ENCODE peak calls at places on chromosomes 6 and 20, in four cellular contexts. E, M, F and C are unnamed samples.

GRCh38 chr6:113654396-113654795 is 202.7 kb upstream of the MARCKS start:
- DNase-seq in E (no peak), M (peak), F (no peak), C (peak)

GRCh38 chr20:4102381-4102780 is 87.0 kb upstream of the RNF24 start:
- DNase-seq in E (no peak), M (no peak), F (no peak), C (no peak)

GRCh38 chr6:22821664-22822320 is 252.4 kb downstream of the HDGFL1 start:
- DNase-seq in E (no peak), M (no peak), F (no peak), C (no peak)

GRCh38 chr6:26103141-26103769 is 16.0 kb downstream of the HFE start:
- DNase-seq in E (no peak), M (no peak), F (no peak), C (no peak)

GRCh38 chr6:157563611-157564284 is 182.8 kb downstream of the ZDHHC14 start:
- DNase-seq in E (no peak), M (no peak), F (no peak), C (no peak)

GRCh38 chr20:40984496-40984895 is 44.1 kb upstream of the TOP1 start:
- DNase-seq in E (no peak), M (no peak), F (no peak), C (no peak)

GRCh38 chr6:97292671-97293070 is 9.7 kb upstream of the MMS22L start:
- DNase-seq in E (no peak), M (no peak), F (no peak), C (no peak)

GRCh38 chr6:90068264-90068663 is 174.0 kb downstream of the GJA10 start:
- DNase-seq in E (no peak), M (no peak), F (no peak), C (no peak)

GRCh38 chr6:73519943-73520687 is 717 bp downstream of the EEF1A1 start:
- DNase-seq in E (no peak), M (peak), F (peak), C (peak)

GRCh38 chr20:15740046-15740775 is 833.0 kb downstream of the KIF16B start:
- DNase-seq in E (no peak), M (no peak), F (no peak), C (no peak)

GRCh38 chr20:49132995-49133451 is 55.1 kb downstream of the STAU1 start:
- DNase-seq in E (no peak), M (no peak), F (no peak), C (no peak)

GRCh38 chr6:116799945-116800344 is 28.9 kb downstream of the GPRC6A start:
- DNase-seq in E (no peak), M (no peak), F (no peak), C (no peak)

GRCh38 chr6:28758046-28758817 is 165.6 kb downstream of the TRIM27 start:
- DNase-seq in E (no peak), M (no peak), F (no peak), C (no peak)

GRCh38 chr6:22929228-22929627 is 359.9 kb downstream of the HDGFL1 start:
- DNase-seq in E (no peak), M (no peak), F (no peak), C (no peak)

GRCh38 chr6:72849346-72849745 is 227.5 kb downstream of the KCNQ5 start:
- DNase-seq in E (no peak), M (no peak), F (no peak), C (no peak)

GRCh38 chr6:6843057-6843627 is 254.6 kb downstream of the LY86 start:
- DNase-seq in E (no peak), M (no peak), F (no peak), C (no peak)

GRCh38 chr20:23143098-23143497 is 57.0 kb upstream of the CD93 start:
- DNase-seq in E (no peak), M (peak), F (no peak), C (peak)

GRCh38 chr20:10453241-10453640 is 18.1 kb downstream of the SLX4IP start:
- DNase-seq in E (no peak), M (no peak), F (no peak), C (no peak)

GRCh38 chr6:11103065-11103464 is 8.5 kb downstream of the ERVFRD-1 start:
- DNase-seq in E (no peak), M (no peak), F (no peak), C (no peak)

GRCh38 chr6:149563203-149563927 is 2.8 kb upstream of the GINM1 start:
- DNase-seq in E (no peak), M (no peak), F (no peak), C (no peak)

GRCh38 chr6:32111424-32112066 is 2.4 kb upstream of the TNXB start:
- DNase-seq in E (no peak), M (no peak), F (no peak), C (no peak)

GRCh38 chr6:32112436-32112980 is 3.4 kb upstream of the TNXB start:
- DNase-seq in E (no peak), M (no peak), F (no peak), C (no peak)

GRCh38 chr6:32115623-32116022 is 6.5 kb upstream of the TNXB start:
- DNase-seq in E (no peak), M (no peak), F (no peak), C (no peak)

GRCh38 chr6:32114853-32115252 is 5.7 kb upstream of the TNXB start:
- DNase-seq in E (no peak), M (no peak), F (no peak), C (no peak)

GRCh38 chr6:32113386-32114352 is 4.5 kb upstream of the TNXB start:
- DNase-seq in E (no peak), M (peak), F (no peak), C (peak)
- TF ChIP-seq CTCF in E (no peak), M (no peak), F (no peak), C (peak)

GRCh38 chr6:29974901-29975560 is 32.7 kb downstream of the HLA-A start:
- DNase-seq in E (no peak), M (no peak), F (no peak), C (no peak)

GRCh38 chr6:29976253-29976587 is 33.9 kb downstream of the HLA-A start:
- DNase-seq in E (no peak), M (no peak), F (no peak), C (no peak)

GRCh38 chr6:29977425-29977727 is 35.0 kb downstream of the HLA-A start:
- DNase-seq in E (no peak), M (no peak), F (no peak), C (no peak)

GRCh38 chr6:29975561-29975907 is 33.2 kb downstream of the HLA-A start:
- DNase-seq in E (no peak), M (no peak), F (no peak), C (no peak)

DNA sequence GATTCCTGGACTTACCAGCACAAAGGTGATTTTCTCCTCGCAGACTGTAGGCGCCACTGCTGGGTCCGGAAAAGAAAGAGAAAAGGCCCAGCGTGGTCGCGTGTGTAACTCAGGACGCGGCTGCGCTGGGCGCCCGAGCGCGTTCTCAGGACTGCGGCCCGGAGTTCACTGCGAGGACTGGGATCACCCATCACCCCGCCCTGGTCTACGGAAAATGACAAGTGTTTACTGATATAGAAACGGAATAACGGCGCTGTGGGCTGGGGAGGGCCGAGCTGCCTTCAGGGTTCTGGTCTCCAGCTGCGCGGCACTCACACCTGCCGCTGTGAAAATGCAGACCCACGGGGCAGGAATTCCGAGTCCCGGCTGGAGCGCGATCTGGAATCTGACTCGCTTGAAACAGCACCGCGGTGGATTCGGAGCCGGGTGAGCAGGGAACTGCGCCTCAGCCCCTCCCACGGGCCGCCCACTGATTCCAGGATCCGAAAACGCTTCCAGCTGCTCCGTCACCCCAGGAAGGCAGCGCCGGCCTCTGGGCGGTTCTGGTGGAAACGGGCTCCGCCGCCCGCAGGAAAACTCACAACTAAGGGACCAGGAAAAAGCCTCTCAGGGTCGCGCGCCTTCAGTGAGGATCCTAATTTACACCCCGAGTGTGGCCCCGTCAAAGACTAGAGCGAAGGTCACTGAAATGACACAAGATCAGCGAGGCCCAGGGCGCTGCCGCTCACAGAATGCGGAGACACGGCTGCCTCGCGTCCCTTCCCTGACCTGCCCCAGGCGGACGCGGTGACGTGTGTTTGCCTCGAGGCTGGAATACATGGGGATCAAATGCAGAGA is 34.5 kb downstream of the HLA-A start:
- DNase-seq in E (no peak), M (peak), F (no peak), C (peak)
- TF ChIP-seq CTCF in E (peak), M (no peak), F (peak), C (peak)

DNA sequence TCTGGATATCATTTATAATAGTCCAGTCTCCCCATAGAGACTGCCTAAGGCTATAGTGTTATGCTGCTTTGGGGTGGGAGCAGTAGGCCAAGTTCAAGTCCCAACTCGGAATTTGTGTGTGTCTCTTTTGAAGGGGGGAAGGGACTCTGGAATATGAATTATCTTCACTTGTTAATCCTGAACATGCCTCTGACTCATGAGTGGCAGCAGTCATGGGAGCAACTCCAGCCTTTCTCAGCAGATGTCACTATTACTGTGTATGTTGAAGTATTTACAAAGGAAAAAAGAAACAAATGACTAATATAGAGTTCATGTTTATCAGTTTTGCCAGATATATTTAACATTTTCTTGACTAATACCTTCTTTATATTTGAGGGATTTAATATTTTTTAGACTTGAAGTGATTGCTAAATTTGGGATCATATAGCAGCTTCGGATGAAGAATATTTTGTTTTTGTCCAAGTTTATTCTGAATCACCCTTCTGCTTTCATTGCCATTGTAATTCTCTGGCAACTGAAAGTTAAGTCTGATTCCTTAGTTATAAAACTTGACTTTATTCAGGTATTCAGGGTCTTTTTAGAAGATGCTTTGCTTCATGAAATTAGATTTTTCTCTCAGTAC is 23.4 kb downstream of the FAM217A start:
- DNase-seq in E (no peak), M (no peak), F (no peak), C (no peak)
- TF ChIP-seq CTCF in E (peak), M (no peak), F (peak), C (peak)

GRCh38 chr6:168109171-168109570 is 30.2 kb upstream of the FRMD1 start:
- DNase-seq in E (no peak), M (no peak), F (no peak), C (peak)
- TF ChIP-seq CTCF in E (no peak), M (no peak), F (no peak), C (no peak)

DNA sequence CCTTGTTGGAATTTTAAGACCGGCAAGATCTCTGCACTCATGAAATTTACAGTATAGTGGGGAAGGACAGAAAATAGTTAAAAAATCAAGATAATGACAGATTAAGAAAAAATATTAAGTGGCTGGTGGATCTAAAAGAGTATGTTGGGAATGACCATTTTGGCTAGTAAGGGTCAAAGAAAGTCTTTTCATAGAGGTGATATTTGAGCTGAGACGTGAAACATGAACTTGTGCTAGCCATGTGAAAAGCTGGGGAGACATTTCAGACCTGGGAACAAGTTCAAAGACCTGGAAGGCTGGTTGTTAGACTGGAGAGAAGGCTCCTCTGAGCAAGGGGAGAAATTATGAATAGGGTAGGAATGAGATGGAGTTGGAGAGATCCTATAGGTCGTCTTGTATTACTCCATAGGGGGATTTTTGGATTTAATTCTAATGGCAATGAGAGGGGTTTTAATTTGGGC is 4.7 kb downstream of the BICRAL start:
- DNase-seq in E (no peak), M (no peak), F (no peak), C (no peak)
- TF ChIP-seq CTCF in E (no peak), M (no peak), F (peak), C (no peak)

DNA sequence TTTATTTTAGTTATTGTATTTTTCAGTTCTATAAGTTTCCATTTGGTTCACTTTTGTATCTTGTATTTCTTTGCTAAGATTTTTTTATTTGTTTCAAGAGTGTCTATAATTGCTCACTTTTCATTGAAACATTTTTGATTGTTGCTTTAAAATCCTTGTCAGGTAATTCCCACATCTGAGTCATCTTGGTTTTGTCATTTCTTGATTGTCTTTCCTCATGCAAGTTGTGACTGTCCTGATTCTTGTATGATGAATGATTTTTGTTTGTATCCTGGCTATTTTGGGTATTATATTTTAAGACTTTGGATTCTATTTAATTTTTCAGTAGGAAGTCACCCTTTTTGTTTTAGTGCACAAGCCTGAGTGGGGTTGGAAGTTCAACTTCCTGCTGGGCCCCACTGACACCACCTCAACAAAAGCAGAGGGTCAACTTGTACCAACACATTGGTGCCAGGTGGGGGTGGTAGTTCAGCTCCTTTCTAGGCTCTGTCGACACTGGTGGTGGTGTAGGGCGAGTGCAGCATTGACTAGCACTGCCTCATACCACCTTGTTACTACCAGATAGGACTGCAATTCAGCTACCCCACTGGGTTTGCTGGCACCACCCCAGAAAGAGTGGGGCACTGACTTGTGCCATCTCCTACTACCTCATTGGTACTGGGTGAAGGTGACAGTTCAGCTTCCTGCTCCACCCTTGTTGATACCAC is 8.8 kb downstream of the RSPH3 start:
- DNase-seq in E (no peak), M (no peak), F (no peak), C (no peak)
- TF ChIP-seq CTCF in E (peak), M (no peak), F (no peak), C (no peak)

GRCh38 chr6:20538131-20538662 is 3.9 kb downstream of the CDKAL1 start:
- DNase-seq in E (no peak), M (no peak), F (no peak), C (no peak)

GRCh38 chr6:20534906-20535305 is 649 bp downstream of the CDKAL1 start:
- DNase-seq in E (no peak), M (no peak), F (no peak), C (no peak)

GRCh38 chr6:20533746-20534294 is 437 bp upstream of the CDKAL1 start:
- DNase-seq in E (no peak), M (no peak), F (no peak), C (no peak)

GRCh38 chr6:20532881-20533280 is 1.4 kb upstream of the CDKAL1 start:
- DNase-seq in E (no peak), M (no peak), F (no peak), C (no peak)

DNA sequence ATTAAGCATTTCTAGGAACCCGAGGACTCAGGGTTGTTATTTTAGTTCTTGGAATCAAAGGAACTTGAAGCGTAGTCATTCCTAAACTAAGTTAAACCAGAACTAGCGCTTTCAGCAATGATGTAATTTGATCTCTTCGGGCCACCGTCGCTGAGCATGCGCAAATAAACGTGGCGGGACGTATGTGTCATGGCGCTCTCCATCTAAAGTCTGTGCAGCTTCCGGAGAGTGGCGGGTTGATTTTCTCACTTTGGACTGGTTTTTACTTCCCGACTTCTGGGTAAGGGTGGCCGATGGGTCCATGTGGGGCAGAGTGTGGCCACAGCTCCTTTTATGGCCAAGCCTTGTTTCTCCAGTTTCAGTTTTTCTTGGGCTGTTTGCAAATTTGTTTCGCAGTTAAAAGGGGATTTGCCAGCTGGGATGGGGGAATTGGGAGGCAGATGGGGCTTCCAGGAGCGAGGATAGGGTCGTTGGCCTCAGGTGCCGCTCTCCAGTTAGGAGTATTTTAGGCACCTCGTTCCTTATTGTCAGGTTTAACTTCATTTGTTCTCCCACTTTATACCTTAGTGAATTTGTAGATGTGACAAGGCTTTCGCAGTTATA is at the start of gene CDKAL1:
- DNase-seq in E (peak), M (peak), F (peak), C (peak)
- TF ChIP-seq CTCF in E (no peak), M (no peak), F (no peak), C (no peak)

GRCh38 chr20:54234991-54235390 is 27.1 kb downstream of the PFDN4 start:
- DNase-seq in E (no peak), M (no peak), F (no peak), C (no peak)
- TF ChIP-seq CTCF in E (no peak), M (no peak), F (no peak), C (no peak)

DNA sequence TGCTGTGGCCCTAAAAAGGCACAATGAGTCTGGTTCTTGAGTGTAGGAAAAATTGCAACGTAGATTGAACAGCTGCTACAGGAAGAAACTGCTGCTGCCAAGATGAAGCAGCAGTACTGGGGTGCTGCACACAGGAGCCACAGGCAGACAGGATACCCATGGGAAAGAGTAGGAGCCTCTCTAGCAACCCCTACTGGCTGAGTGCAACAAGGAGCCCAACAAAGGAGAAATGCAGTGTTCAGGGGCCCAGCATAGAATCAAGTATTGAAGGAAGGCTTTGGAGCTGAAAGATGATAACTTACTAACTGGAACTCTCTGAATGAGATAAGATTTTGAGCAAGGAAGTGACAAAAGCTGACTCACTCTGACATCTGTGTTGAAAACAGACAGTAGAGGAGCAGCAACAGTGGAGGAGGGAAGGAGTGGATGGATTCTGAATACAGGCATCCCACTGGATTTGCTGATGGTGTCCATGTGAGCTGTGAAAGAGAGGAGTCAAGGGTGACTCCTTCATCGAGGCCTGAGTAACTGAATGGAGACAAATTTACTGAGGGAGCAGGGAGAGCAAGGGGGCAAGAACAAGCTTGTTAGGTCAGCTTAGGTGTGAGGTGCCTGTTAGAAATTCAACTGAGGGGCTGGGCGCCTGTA is 534.7 kb upstream of the JARID2 start:
- DNase-seq in E (no peak), M (peak), F (no peak), C (no peak)
- TF ChIP-seq CTCF in E (peak), M (peak), F (peak), C (peak)